ENCODE peak calls at places on chromosomes 16 and 17, in nine cellular contexts. I is AG04449, K is germinal center, G is Calu3, E is neural progenitor cell, D is PC-9, A is activated T-helper 1 cell treated with Interleukin-2 at 50 U/mL for 16 hours, J is epithelial cell of esophagus, Q is kidney tubule cell. C is an unnamed sample.

GRCh38 chr16:86059253-86060171 is 160.6 kb downstream of the IRF8 start:
- DNase-seq in K (no peak), J (no peak), I (no peak), A (no peak), D (no peak), E (no peak), G (no peak), Q (no peak), C (no peak)

GRCh38 chr16:546909-547770 is 13.1 kb upstream of the PRR35 start:
- DNase-seq in G (no peak), E (peak; percentile 82), D (no peak), I (no peak), J (peak; percentile 61), Q (peak; percentile 48), A (no peak), K (no peak), C (no peak)

GRCh38 chr16:53052519-53053501 is at the start of gene CHD9NB:
- DNase-seq in E (no peak), I (peak; percentile 74), A (no peak), J (peak; percentile 99), Q (peak; percentile 97), D (peak; percentile 87), K (no peak), G (peak; percentile 78), C (peak; percentile 99)

GRCh38 chr16:89159174-89159849 is 12.2 kb upstream of the CDH15 start:
- DNase-seq in K (no peak), I (no peak), D (no peak), A (no peak), J (no peak), G (no peak), E (no peak), Q (no peak), C (no peak)

GRCh38 chr16:15897834-15898254 is 9.4 kb upstream of the CEP20 start:
- DNase-seq in G (no peak), J (peak; percentile 61), K (peak; percentile 21), E (no peak), Q (peak; percentile 71), I (no peak), D (no peak), A (no peak), C (no peak)

GRCh38 chr16:24876231-24876630 is 30.5 kb downstream of the SLC5A11 start:
- DNase-seq in G (no peak), I (no peak), K (no peak), A (no peak), J (no peak), Q (no peak), D (no peak), E (no peak), C (no peak)

GRCh38 chr17:1989135-1989534 is 36.0 kb downstream of the RTN4RL1 start:
- DNase-seq in D (peak; percentile 87), K (no peak), G (no peak), I (peak; percentile 36), J (peak; percentile 98), E (no peak), A (no peak), Q (no peak), C (peak; percentile 92)

GRCh38 chr17:76569607-76570279 is 15.9 kb downstream of the ST6GALNAC2 start:
- DNase-seq in G (peak; percentile 89), A (no peak), J (no peak), Q (peak; percentile 54), I (no peak), D (no peak), K (no peak), E (peak; percentile 54), C (no peak)

GRCh38 chr17:63349478-63350000 is 96.6 kb downstream of the CYB561 start:
- DNase-seq in K (no peak), E (no peak), I (peak; percentile 74), D (no peak), G (no peak), Q (no peak), J (no peak), A (no peak), C (no peak)

GRCh38 chr16:21222495-21223337 is 10.8 kb upstream of the ANKS4B start:
- DNase-seq in Q (peak; percentile 90), A (no peak), D (no peak), J (no peak), G (peak; percentile 12), K (no peak), E (no peak), I (no peak), C (no peak)

GRCh38 chr17:10556301-10557005 is 7.0 kb upstream of the MYH2 start:
- DNase-seq in K (no peak), Q (no peak), J (no peak), A (no peak), I (no peak), D (no peak), E (no peak), G (no peak), C (peak; percentile 9)

GRCh38 chr17:10025224-10025623 is 120.2 kb upstream of the RCVRN start:
- DNase-seq in A (no peak), Q (no peak), J (no peak), K (no peak), I (no peak), D (no peak), E (no peak), G (no peak), C (no peak)

GRCh38 chr17:18380471-18381157 is 3.0 kb downstream of the EVPLL start:
- DNase-seq in I (no peak), K (no peak), E (no peak), Q (no peak), D (no peak), J (no peak), A (no peak), G (no peak), C (no peak)

GRCh38 chr16:84959045-84959576 is 52.2 kb downstream of the ZDHHC7 start:
- DNase-seq in E (no peak), J (no peak), G (peak; percentile 59), I (no peak), D (peak; percentile 33), Q (no peak), A (no peak), K (no peak), C (no peak)

GRCh38 chr17:31266042-31266441 is 31.0 kb downstream of the OMG start:
- DNase-seq in K (no peak), Q (no peak), I (no peak), E (no peak), G (no peak), D (no peak), J (peak; percentile 22), A (no peak), C (no peak)

GRCh38 chr17:74478369-74479100 is 12.1 kb downstream of the CD300A start:
- DNase-seq in E (no peak), J (no peak), G (no peak), I (no peak), Q (no peak), A (no peak), K (no peak), D (no peak), C (no peak)

GRCh38 chr16:70638814-70639792 is 7.3 kb upstream of the IL34 start:
- DNase-seq in A (no peak), E (no peak), K (no peak), Q (no peak), I (no peak), D (no peak), G (no peak), J (peak; percentile 65), C (peak; percentile 36)

GRCh38 chr17:12665263-12666210 is at the start of gene MYOCD:
- DNase-seq in D (no peak), I (peak; percentile 19), G (peak; percentile 18), J (peak; percentile 10), Q (peak; percentile 25), E (peak; percentile 97), K (peak; percentile 23), A (no peak), C (no peak)

GRCh38 chr16:47386201-47386718 is 74.6 kb downstream of the ITFG1 start:
- DNase-seq in A (no peak), J (no peak), K (no peak), G (no peak), I (no peak), E (no peak), D (no peak), Q (no peak), C (no peak)

GRCh38 chr17:44556114-44556853 is 1.0 kb upstream of the FZD2 start:
- DNase-seq in J (peak; percentile 47), D (peak; percentile 39), I (no peak), Q (peak; percentile 45), A (no peak), K (peak; percentile 76), E (peak; percentile 98), G (peak; percentile 54), C (peak; percentile 35)

GRCh38 chr16:56847173-56847948 is 17.6 kb upstream of the SLC12A3 start:
- DNase-seq in J (no peak), E (no peak), G (no peak), D (no peak), Q (peak; percentile 33), I (no peak), K (peak; percentile 30), A (no peak), C (no peak)

GRCh38 chr16:31064882-31065461 is 9.1 kb downstream of the ZNF668 start:
- DNase-seq in G (no peak), J (peak; percentile 92), E (peak; percentile 61), A (no peak), D (peak; percentile 64), I (peak; percentile 82), Q (peak; percentile 77), K (no peak), C (peak; percentile 82)

GRCh38 chr17:27109346-27109745 is 184.6 kb upstream of the WSB1 start:
- DNase-seq in Q (peak; percentile 26), K (no peak), E (no peak), I (no peak), G (no peak), A (no peak), D (no peak), J (peak; percentile 18), C (no peak)

GRCh38 chr17:17180141-17180603 is 26.0 kb downstream of the PLD6 start:
- DNase-seq in G (no peak), D (no peak), A (peak; percentile 16), E (no peak), K (no peak), Q (no peak), J (no peak), I (no peak), C (no peak)

GRCh38 chr16:49346459-49346858 is 27.1 kb upstream of the C16orf78 start:
- DNase-seq in D (no peak), K (no peak), A (no peak), E (no peak), G (no peak), Q (no peak), J (no peak), I (no peak), C (no peak)

GRCh38 chr17:75891022-75891604 is 5.6 kb downstream of the TRIM65 start:
- DNase-seq in I (no peak), J (no peak), E (peak; percentile 25), K (no peak), A (no peak), G (no peak), Q (no peak), D (no peak), C (no peak)

GRCh38 chr16:50611995-50612848 is 64.0 kb downstream of the NKD1 start:
- DNase-seq in D (no peak), J (no peak), I (no peak), K (no peak), E (no peak), A (no peak), Q (no peak), G (no peak), C (no peak)

GRCh38 chr16:14961405-14962186 is 13.2 kb upstream of the PDXDC1 start:
- DNase-seq in G (no peak), I (no peak), K (no peak), Q (no peak), J (no peak), A (no peak), D (no peak), E (no peak), C (no peak)

GRCh38 chr16:88423448-88423850 is 29.6 kb upstream of the ZFPM1 start:
- DNase-seq in D (no peak), E (no peak), J (no peak), I (no peak), A (no peak), Q (no peak), K (no peak), G (no peak), C (no peak)

GRCh38 chr17:73269329-73269615 is 7.6 kb upstream of the CPSF4L start:
- DNase-seq in J (no peak), K (no peak), G (no peak), I (no peak), Q (no peak), E (no peak), D (no peak), A (no peak), C (no peak)

GRCh38 chr17:79290726-79291125 is 216.1 kb downstream of the ENGASE start:
- DNase-seq in A (no peak), D (no peak), J (no peak), I (no peak), E (no peak), K (no peak), G (no peak), Q (no peak), C (no peak)

C was measured in foreskin keratinocyte.